ENCODE peak calls at places on chromosomes 7 and 10, in six cellular contexts. One of them, this sample, is unnamed.

GRCh38 chr10:85044-85443 is 35.9 kb upstream of the TUBB8 start:
- DNase-seq in Panc1: no peak
- DNase-seq in AG09309: no peak
- DNase-seq in psoas muscle: no peak
- DNase-seq in stimulated activated naive CD8-positive, alpha-beta T cell treated with anti-CD3 and anti-CD28 coated beads, Interleukin-15, amount 100 ng/mL, for 72 hours: no peak
- DNase-seq in Peyer's patch: no peak
- DNase-seq in this sample: no peak

GRCh38 chr10:72275351-72276012 is 1.8 kb downstream of the DDIT4 start:
- DNase-seq in AG09309: no peak
- DNase-seq in Panc1: no peak
- DNase-seq in Peyer's patch: no peak
- DNase-seq in stimulated activated naive CD8-positive, alpha-beta T cell treated with anti-CD3 and anti-CD28 coated beads, Interleukin-15, amount 100 ng/mL, for 72 hours: peak
- DNase-seq in psoas muscle: no peak
- DNase-seq in this sample: no peak

GRCh38 chr7:45973725-45974532 is 52.9 kb upstream of the IGFBP3 start:
- DNase-seq in Panc1: no peak
- DNase-seq in stimulated activated naive CD8-positive, alpha-beta T cell treated with anti-CD3 and anti-CD28 coated beads, Interleukin-15, amount 100 ng/mL, for 72 hours: no peak
- DNase-seq in Peyer's patch: no peak
- DNase-seq in psoas muscle: no peak
- DNase-seq in AG09309: no peak
- DNase-seq in this sample: no peak

GRCh38 chr10:83222832-83223742 is 916.2 kb upstream of the GHITM start:
- DNase-seq in psoas muscle: no peak
- DNase-seq in Panc1: no peak
- DNase-seq in Peyer's patch: no peak
- DNase-seq in AG09309: no peak
- DNase-seq in stimulated activated naive CD8-positive, alpha-beta T cell treated with anti-CD3 and anti-CD28 coated beads, Interleukin-15, amount 100 ng/mL, for 72 hours: no peak
- DNase-seq in this sample: no peak

GRCh38 chr7:43781726-43782607 is 23.5 kb downstream of the BLVRA start:
- DNase-seq in Peyer's patch: peak
- DNase-seq in AG09309: peak
- DNase-seq in psoas muscle: no peak
- DNase-seq in stimulated activated naive CD8-positive, alpha-beta T cell treated with anti-CD3 and anti-CD28 coated beads, Interleukin-15, amount 100 ng/mL, for 72 hours: no peak
- DNase-seq in Panc1: no peak
- DNase-seq in this sample: no peak

GRCh38 chr10:124637091-124637700 is 107.0 kb downstream of the FAM53B start:
- DNase-seq in Panc1: no peak
- DNase-seq in stimulated activated naive CD8-positive, alpha-beta T cell treated with anti-CD3 and anti-CD28 coated beads, Interleukin-15, amount 100 ng/mL, for 72 hours: no peak
- DNase-seq in Peyer's patch: no peak
- DNase-seq in AG09309: no peak
- DNase-seq in psoas muscle: no peak
- DNase-seq in this sample: no peak

GRCh38 chr7:123282181-123282580 is 82.4 kb upstream of the SLC13A1 start:
- DNase-seq in Peyer's patch: no peak
- DNase-seq in stimulated activated naive CD8-positive, alpha-beta T cell treated with anti-CD3 and anti-CD28 coated beads, Interleukin-15, amount 100 ng/mL, for 72 hours: no peak
- DNase-seq in psoas muscle: no peak
- DNase-seq in AG09309: no peak
- DNase-seq in Panc1: no peak
- DNase-seq in this sample: no peak

GRCh38 chr10:112953075-112953501 is 3.0 kb downstream of the TCF7L2 start:
- DNase-seq in AG09309: no peak
- DNase-seq in psoas muscle: peak
- DNase-seq in stimulated activated naive CD8-positive, alpha-beta T cell treated with anti-CD3 and anti-CD28 coated beads, Interleukin-15, amount 100 ng/mL, for 72 hours: no peak
- DNase-seq in Peyer's patch: peak
- DNase-seq in Panc1: no peak
- DNase-seq in this sample: peak

GRCh38 chr7:113652501-113652900 is 266.3 kb downstream of the PPP1R3A start:
- DNase-seq in psoas muscle: no peak
- DNase-seq in Peyer's patch: no peak
- DNase-seq in AG09309: no peak
- DNase-seq in Panc1: no peak
- DNase-seq in stimulated activated naive CD8-positive, alpha-beta T cell treated with anti-CD3 and anti-CD28 coated beads, Interleukin-15, amount 100 ng/mL, for 72 hours: no peak
- DNase-seq in this sample: no peak

GRCh38 chr7:137694405-137694804 is 152.4 kb downstream of the DGKI start:
- DNase-seq in Panc1: no peak
- DNase-seq in AG09309: no peak
- DNase-seq in Peyer's patch: no peak
- DNase-seq in stimulated activated naive CD8-positive, alpha-beta T cell treated with anti-CD3 and anti-CD28 coated beads, Interleukin-15, amount 100 ng/mL, for 72 hours: no peak
- DNase-seq in psoas muscle: no peak
- DNase-seq in this sample: no peak

GRCh38 chr7:73717991-73718405 is 1.5 kb downstream of the STX1A start:
- DNase-seq in stimulated activated naive CD8-positive, alpha-beta T cell treated with anti-CD3 and anti-CD28 coated beads, Interleukin-15, amount 100 ng/mL, for 72 hours: peak
- DNase-seq in Panc1: peak
- DNase-seq in AG09309: peak
- DNase-seq in Peyer's patch: no peak
- DNase-seq in psoas muscle: no peak
- DNase-seq in this sample: no peak

GRCh38 chr10:74967850-74968620 is 141.6 kb downstream of the KAT6B start:
- DNase-seq in stimulated activated naive CD8-positive, alpha-beta T cell treated with anti-CD3 and anti-CD28 coated beads, Interleukin-15, amount 100 ng/mL, for 72 hours: no peak
- DNase-seq in Peyer's patch: no peak
- DNase-seq in psoas muscle: no peak
- DNase-seq in Panc1: no peak
- DNase-seq in AG09309: no peak
- DNase-seq in this sample: no peak

GRCh38 chr7:51350195-51350896 is 33.7 kb upstream of the COBL start:
- DNase-seq in Panc1: no peak
- DNase-seq in psoas muscle: no peak
- DNase-seq in Peyer's patch: no peak
- DNase-seq in AG09309: no peak
- DNase-seq in stimulated activated naive CD8-positive, alpha-beta T cell treated with anti-CD3 and anti-CD28 coated beads, Interleukin-15, amount 100 ng/mL, for 72 hours: no peak
- DNase-seq in this sample: no peak

GRCh38 chr10:119252470-119253151 is 45.2 kb downstream of the GRK5 start:
- DNase-seq in stimulated activated naive CD8-positive, alpha-beta T cell treated with anti-CD3 and anti-CD28 coated beads, Interleukin-15, amount 100 ng/mL, for 72 hours: no peak
- DNase-seq in Peyer's patch: no peak
- DNase-seq in AG09309: no peak
- DNase-seq in Panc1: no peak
- DNase-seq in psoas muscle: no peak
- DNase-seq in this sample: no peak

GRCh38 chr10:75358121-75358520 is 43.4 kb downstream of the ZNF503 start:
- DNase-seq in Panc1: no peak
- DNase-seq in psoas muscle: no peak
- DNase-seq in AG09309: no peak
- DNase-seq in stimulated activated naive CD8-positive, alpha-beta T cell treated with anti-CD3 and anti-CD28 coated beads, Interleukin-15, amount 100 ng/mL, for 72 hours: no peak
- DNase-seq in Peyer's patch: peak
- DNase-seq in this sample: no peak

GRCh38 chr10:124042656-124043309 is 50.6 kb downstream of the CHST15 start:
- DNase-seq in psoas muscle: no peak
- DNase-seq in Panc1: no peak
- DNase-seq in Peyer's patch: no peak
- DNase-seq in AG09309: no peak
- DNase-seq in stimulated activated naive CD8-positive, alpha-beta T cell treated with anti-CD3 and anti-CD28 coated beads, Interleukin-15, amount 100 ng/mL, for 72 hours: no peak
- DNase-seq in this sample: no peak

GRCh38 chr7:33261585-33261984 is 132.2 kb downstream of the BBS9 start:
- DNase-seq in psoas muscle: no peak
- DNase-seq in AG09309: no peak
- DNase-seq in stimulated activated naive CD8-positive, alpha-beta T cell treated with anti-CD3 and anti-CD28 coated beads, Interleukin-15, amount 100 ng/mL, for 72 hours: no peak
- DNase-seq in Peyer's patch: no peak
- DNase-seq in Panc1: no peak
- DNase-seq in this sample: no peak

GRCh38 chr7:129739427-129739826 is 127.9 kb downstream of the NRF1 start:
- DNase-seq in AG09309: no peak
- DNase-seq in Panc1: no peak
- DNase-seq in stimulated activated naive CD8-positive, alpha-beta T cell treated with anti-CD3 and anti-CD28 coated beads, Interleukin-15, amount 100 ng/mL, for 72 hours: no peak
- DNase-seq in psoas muscle: peak
- DNase-seq in Peyer's patch: no peak
- DNase-seq in this sample: no peak

GRCh38 chr7:27161721-27162547 is 3.4 kb downstream of the HOXA9 start:
- DNase-seq in Peyer's patch: peak
- DNase-seq in stimulated activated naive CD8-positive, alpha-beta T cell treated with anti-CD3 and anti-CD28 coated beads, Interleukin-15, amount 100 ng/mL, for 72 hours: no peak
- DNase-seq in psoas muscle: no peak
- DNase-seq in Panc1: no peak
- DNase-seq in AG09309: no peak
- DNase-seq in this sample: peak

GRCh38 chr10:113995201-113995600 is 48.5 kb upstream of the ADRB1 start:
- DNase-seq in stimulated activated naive CD8-positive, alpha-beta T cell treated with anti-CD3 and anti-CD28 coated beads, Interleukin-15, amount 100 ng/mL, for 72 hours: no peak
- DNase-seq in psoas muscle: no peak
- DNase-seq in AG09309: no peak
- DNase-seq in Panc1: no peak
- DNase-seq in Peyer's patch: no peak
- DNase-seq in this sample: no peak

GRCh38 chr10:49740346-49741107 is 21.6 kb downstream of the OGDHL start:
- DNase-seq in AG09309: no peak
- DNase-seq in stimulated activated naive CD8-positive, alpha-beta T cell treated with anti-CD3 and anti-CD28 coated beads, Interleukin-15, amount 100 ng/mL, for 72 hours: no peak
- DNase-seq in Peyer's patch: no peak
- DNase-seq in Panc1: no peak
- DNase-seq in psoas muscle: no peak
- DNase-seq in this sample: no peak

GRCh38 chr10:123573236-123574147 is 92.7 kb upstream of the GPR26 start:
- DNase-seq in AG09309: no peak
- DNase-seq in Peyer's patch: peak
- DNase-seq in Panc1: peak
- DNase-seq in stimulated activated naive CD8-positive, alpha-beta T cell treated with anti-CD3 and anti-CD28 coated beads, Interleukin-15, amount 100 ng/mL, for 72 hours: peak
- DNase-seq in psoas muscle: no peak
- DNase-seq in this sample: no peak